ENCODE peak calls at places on chromosomes 13 and 19, in nine cellular contexts. F is esophagus muscularis mucosa; B is PC-9; W is endodermal cell; K is adipocyte; Q is tibial artery; G is neural progenitor cell; I is CD4-positive, alpha-beta memory T cell; E is hepatocyte. S is an unnamed sample.

GRCh38 chr19:53868892-53869804 is 1.5 kb downstream of the MYADM start:
- DNase-seq in F (peak; percentile 98), B (peak; percentile 94), W (peak; percentile 95), K (peak; percentile 93), Q (peak; percentile 87), G (peak; percentile 92), I (peak; percentile 88), E (peak; percentile 95), S (peak; percentile 91)

GRCh38 chr19:49741210-49741844 is 21.8 kb downstream of the TSKS start:
- DNase-seq in F (no peak), B (no peak), W (no peak), K (no peak), Q (no peak), G (no peak), I (no peak), E (no peak), S (no peak)

GRCh38 chr19:28456708-28457320 is 756.1 kb downstream of the UQCRFS1 start:
- DNase-seq in F (no peak), B (no peak), W (no peak), K (no peak), Q (no peak), G (no peak), I (no peak), E (no peak), S (no peak)

GRCh38 chr19:23116802-23117571 is at the start of gene ZNF730:
- DNase-seq in F (no peak), B (peak; percentile 23), W (peak; percentile 99), K (peak; percentile 81), Q (no peak), G (peak; percentile 99), I (peak; percentile 2), E (peak; percentile 95), S (no peak)

GRCh38 chr19:46471116-46471733 is at the start of gene PNMA8A:
- DNase-seq in F (no peak), B (no peak), W (peak; percentile 96), K (peak; percentile 85), Q (peak; percentile 80), G (peak; percentile 97), I (no peak), E (peak; percentile 84), S (peak; percentile 73)

GRCh38 chr19:32744555-32745325 is 25.2 kb downstream of the TDRD12 start:
- DNase-seq in F (no peak), B (no peak), W (no peak), K (no peak), Q (no peak), G (no peak), I (no peak), E (no peak), S (no peak)

GRCh38 chr19:46932346-46932745 is 71.5 kb downstream of the ARHGAP35 start:
- DNase-seq in F (no peak), B (no peak), W (no peak), K (peak; percentile 41), Q (no peak), G (no peak), I (no peak), E (no peak), S (no peak)

GRCh38 chr13:27006519-27007161 is 165.0 kb downstream of the USP12 start:
- DNase-seq in F (no peak), B (peak; percentile 37), W (peak; percentile 77), K (peak; percentile 52), Q (no peak), G (peak; percentile 43), I (no peak), E (peak; percentile 63), S (peak; percentile 42)

GRCh38 chr13:99681695-99682094 is 180.4 kb downstream of the TM9SF2 start:
- DNase-seq in F (peak; percentile 64), B (no peak), W (peak; percentile 92), K (no peak), Q (no peak), G (no peak), I (no peak), E (no peak), S (no peak)

GRCh38 chr13:19993024-19993423 is 34.5 kb downstream of the ZMYM2 start:
- DNase-seq in F (no peak), B (no peak), W (no peak), K (no peak), Q (no peak), G (no peak), I (no peak), E (no peak), S (no peak)

GRCh38 chr13:109789262-109789661 is 2.9 kb upstream of the IRS2 start:
- DNase-seq in F (peak; percentile 74), B (no peak), W (no peak), K (no peak), Q (no peak), G (no peak), I (no peak), E (no peak), S (peak; percentile 58)

GRCh38 chr13:112957295-112957677 is 11.7 kb upstream of the MCF2L start:
- DNase-seq in F (no peak), B (no peak), W (no peak), K (no peak), Q (no peak), G (no peak), I (no peak), E (no peak), S (no peak)

GRCh38 chr13:32254916-32255743 is 60.0 kb downstream of the ZAR1L start:
- DNase-seq in F (no peak), B (no peak), W (no peak), K (no peak), Q (no peak), G (no peak), I (no peak), E (no peak), S (no peak)

GRCh38 chr19:14059652-14060155 is 2.2 kb downstream of the PALM3 start:
- DNase-seq in F (no peak), B (no peak), W (no peak), K (no peak), Q (no peak), G (peak; percentile 28), I (no peak), E (peak; percentile 49), S (no peak)

GRCh38 chr13:91155512-91156114 is 191.9 kb upstream of the MIR17HG start:
- DNase-seq in F (no peak), B (peak; percentile 20), W (peak; percentile 48), K (no peak), Q (no peak), G (no peak), I (no peak), E (peak; percentile 65), S (peak; percentile 21)

GRCh38 chr13:112968380-112968909 is 569 bp upstream of the MCF2L start:
- DNase-seq in F (no peak), B (peak; percentile 65), W (peak; percentile 79), K (no peak), Q (no peak), G (peak; percentile 43), I (peak; percentile 60), E (peak; percentile 75), S (peak; percentile 87)

GRCh38 chr19:44710483-44710882 is 11.5 kb downstream of the CEACAM16 start:
- DNase-seq in F (no peak), B (no peak), W (no peak), K (no peak), Q (no peak), G (no peak), I (no peak), E (no peak), S (no peak)

GRCh38 chr19:2633693-2634075 is 68.8 kb downstream of the GNG7 start:
- DNase-seq in F (no peak), B (no peak), W (no peak), K (no peak), Q (no peak), G (no peak), I (no peak), E (no peak), S (no peak)
- H3K4me1 ChIP-seq in F (peaks cover 19% of the 10 kb centered on the region), B (no peaks in the 10 kb centered on the region), W (no peaks in the 10 kb centered on the region), K (peaks cover 45% of the 10 kb centered on the region), Q (peaks cover 29% of the 10 kb centered on the region), G (no peaks in the 10 kb centered on the region), I (peaks cover 22% of the 10 kb centered on the region), E (peaks cover 3% of the 10 kb centered on the region), S (peaks cover 42% of the 10 kb centered on the region)

DNA sequence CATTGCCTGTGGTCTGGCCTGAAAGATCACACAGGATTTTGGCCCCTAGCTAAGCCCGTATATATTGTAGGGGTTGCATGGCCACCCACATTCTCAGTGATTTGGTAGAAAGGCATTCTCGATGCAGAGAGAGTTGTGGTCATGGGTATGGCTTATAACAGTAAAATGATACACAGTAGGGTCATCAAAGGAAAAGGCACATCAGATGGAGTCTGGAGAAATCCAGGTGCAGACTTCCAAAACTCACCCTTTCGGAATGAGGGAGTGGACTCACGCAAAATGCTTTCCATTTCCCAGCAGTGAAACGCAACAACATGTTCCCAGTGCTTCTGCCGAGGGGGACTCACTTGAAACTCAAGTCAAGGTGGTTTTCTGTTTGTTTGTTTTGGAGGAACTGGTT is 802.5 kb upstream of the SLITRK1 start:
- DNase-seq in F (no peak), B (no peak), W (no peak), K (no peak), Q (no peak), G (no peak), I (no peak), E (no peak), S (no peak)
- H3K4me3 ChIP-seq in F (no peak overlapping the region), B (no peak overlapping the region), W (no peak overlapping the region), K (no peak overlapping the region), Q (no peak overlapping the region), G (no peak overlapping the region), I (no peak overlapping the region), E (no peak overlapping the region), S (no peak overlapping the region)

DNA sequence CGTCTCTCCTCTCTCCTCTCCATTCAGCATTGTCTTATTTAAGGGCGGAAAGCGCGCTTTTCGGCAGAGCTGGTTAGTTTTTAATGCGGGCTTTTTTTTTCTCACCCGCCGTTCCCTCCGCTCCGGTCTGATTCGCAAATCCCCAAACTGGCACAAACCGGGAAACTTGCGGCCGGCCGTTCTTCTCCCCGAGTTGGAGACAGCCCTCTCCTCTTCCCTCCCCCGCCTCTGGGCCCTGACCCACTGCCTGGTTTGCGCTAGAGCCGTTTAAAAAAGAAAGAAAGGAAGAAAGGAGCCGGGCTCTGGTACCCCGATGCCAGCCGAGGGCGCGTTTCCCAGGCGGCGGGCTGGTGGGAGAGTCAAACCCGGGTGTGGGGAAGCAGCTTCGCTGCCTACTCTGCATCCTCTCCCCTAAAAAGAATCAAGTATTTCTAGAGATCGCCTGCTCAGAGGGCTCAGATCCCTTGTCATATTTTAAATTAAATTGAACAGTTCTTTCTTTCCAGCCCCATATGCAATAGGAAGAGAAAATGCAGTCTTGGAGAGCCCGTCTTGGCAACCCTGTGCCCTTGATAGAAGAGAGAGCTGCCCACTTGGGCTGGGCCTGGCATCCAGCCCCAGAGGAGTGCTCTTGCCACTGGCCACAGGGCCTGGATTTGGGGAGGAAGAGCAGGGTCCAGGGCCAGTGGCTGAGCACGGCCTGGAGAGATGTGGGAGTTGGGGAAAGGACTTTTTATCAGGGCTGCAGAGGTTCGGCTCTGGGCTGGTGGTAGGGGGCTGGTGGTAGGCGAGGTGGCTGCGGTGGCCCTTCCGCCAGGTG is 19.0 kb downstream of the NFIX start:
- DNase-seq in F (no peak), B (no peak), W (peak; percentile 77), K (no peak), Q (no peak), G (peak; percentile 82), I (no peak), E (no peak), S (no peak)
- H3K4me1 ChIP-seq in F (peaks cover 100% of the 10 kb centered on the region), B (peaks cover 13% of the 10 kb centered on the region), W (peaks cover 11% of the 10 kb centered on the region), K (peaks cover 89% of the 10 kb centered on the region), Q (peaks cover 87% of the 10 kb centered on the region), G (peaks cover 15% of the 10 kb centered on the region), I (peaks cover 26% of the 10 kb centered on the region), E (peaks cover 46% of the 10 kb centered on the region), S (peaks cover 14% of the 10 kb centered on the region)

DNA sequence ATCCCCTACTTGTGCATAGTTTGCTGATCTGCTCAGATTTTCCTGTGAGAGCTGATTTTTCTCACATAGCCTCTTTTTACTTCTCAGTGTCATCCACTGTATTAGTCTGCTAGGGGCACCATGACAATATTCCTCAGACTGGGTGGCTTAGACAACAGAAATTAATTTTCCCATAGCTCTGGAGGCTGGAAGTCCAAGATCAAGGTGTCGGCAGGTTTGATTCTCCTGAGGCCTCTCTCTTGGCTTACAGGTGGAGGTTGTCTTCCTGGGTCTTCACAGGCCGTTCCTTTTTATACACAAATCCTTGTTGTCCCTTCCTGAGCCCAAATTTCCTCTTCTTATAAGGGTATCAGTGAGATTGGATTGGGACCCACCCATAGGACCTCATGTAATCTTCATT is 9.2 kb downstream of the LRCH1 start:
- DNase-seq in F (no peak), B (no peak), W (no peak), K (no peak), Q (no peak), G (no peak), I (no peak), E (no peak), S (no peak)
- H3K4me3 ChIP-seq in F (no peak overlapping the region), B (no peak overlapping the region), W (no peak overlapping the region), K (no peak overlapping the region), Q (no peak overlapping the region), G (no peak overlapping the region), I (no peak overlapping the region), E (no peak overlapping the region), S (no peak overlapping the region)

S was measured in body of pancreas.